ENCODE peak calls at places on chromosomes 12 and 14, in eight cellular contexts. One of them, this sample, is unnamed.
A peak's percentile ranks its signal among the peaks of the same experiment; 100 is the strongest.

GRCh38 chr12:50739611-50740010 is 24.3 kb upstream of the ATF1 start:
- DNase-seq in A549: no peak
- DNase-seq in lower lobe of right lung: no peak
- DNase-seq in ascending aorta: no peak
- DNase-seq in AG04450: no peak
- DNase-seq in sigmoid colon: no peak
- DNase-seq in AG09309: no peak
- DNase-seq in left ventricle myocardium inferior: no peak
- DNase-seq in this sample: no peak

GRCh38 chr12:96906849-96907664 is at the start of gene NEDD1:
- DNase-seq in lower lobe of right lung: peak; percentile 93
- DNase-seq in ascending aorta: peak; percentile 18
- DNase-seq in AG04450: peak; percentile 20
- DNase-seq in A549: peak; percentile 75
- DNase-seq in sigmoid colon: peak; percentile 91
- DNase-seq in left ventricle myocardium inferior: peak; percentile 87
- DNase-seq in AG09309: no peak
- DNase-seq in this sample: peak; percentile 40

GRCh38 chr14:33897382-33897781 is 53.5 kb downstream of the EGLN3 start:
- DNase-seq in AG04450: no peak
- DNase-seq in A549: no peak
- DNase-seq in lower lobe of right lung: no peak
- DNase-seq in AG09309: no peak
- DNase-seq in ascending aorta: no peak
- DNase-seq in sigmoid colon: no peak
- DNase-seq in left ventricle myocardium inferior: no peak
- DNase-seq in this sample: no peak

GRCh38 chr12:85951823-85952222 is 77.7 kb downstream of the NTS start:
- DNase-seq in AG09309: no peak
- DNase-seq in lower lobe of right lung: no peak
- DNase-seq in AG04450: no peak
- DNase-seq in ascending aorta: no peak
- DNase-seq in sigmoid colon: no peak
- DNase-seq in A549: no peak
- DNase-seq in left ventricle myocardium inferior: no peak
- DNase-seq in this sample: no peak

GRCh38 chr14:67704484-67705089 is 2.9 kb downstream of the RDH12 start:
- DNase-seq in lower lobe of right lung: no peak
- DNase-seq in AG09309: no peak
- DNase-seq in sigmoid colon: no peak
- DNase-seq in A549: peak; percentile 74
- DNase-seq in AG04450: no peak
- DNase-seq in left ventricle myocardium inferior: no peak
- DNase-seq in ascending aorta: no peak
- DNase-seq in this sample: peak; percentile 34

GRCh38 chr14:105817971-105818711 is 291.8 kb downstream of the TMEM121 start:
- DNase-seq in A549: no peak
- DNase-seq in AG04450: no peak
- DNase-seq in ascending aorta: no peak
- DNase-seq in lower lobe of right lung: no peak
- DNase-seq in AG09309: no peak
- DNase-seq in left ventricle myocardium inferior: no peak
- DNase-seq in sigmoid colon: no peak
- DNase-seq in this sample: no peak

GRCh38 chr14:56059054-56059453 is 59.2 kb upstream of the PELI2 start:
- DNase-seq in sigmoid colon: no peak
- DNase-seq in AG09309: no peak
- DNase-seq in lower lobe of right lung: no peak
- DNase-seq in A549: no peak
- DNase-seq in AG04450: no peak
- DNase-seq in left ventricle myocardium inferior: no peak
- DNase-seq in ascending aorta: no peak
- DNase-seq in this sample: no peak

GRCh38 chr12:116508145-116509121 is 50.7 kb upstream of the MAP1LC3B2 start:
- DNase-seq in AG09309: no peak
- DNase-seq in left ventricle myocardium inferior: peak; percentile 70
- DNase-seq in AG04450: no peak
- DNase-seq in A549: no peak
- DNase-seq in sigmoid colon: peak; percentile 77
- DNase-seq in lower lobe of right lung: peak; percentile 50
- DNase-seq in ascending aorta: no peak
- DNase-seq in this sample: no peak

GRCh38 chr14:29061702-29062101 is 295.1 kb downstream of the FOXG1 start:
- DNase-seq in ascending aorta: no peak
- DNase-seq in sigmoid colon: no peak
- DNase-seq in left ventricle myocardium inferior: no peak
- DNase-seq in AG04450: no peak
- DNase-seq in A549: no peak
- DNase-seq in lower lobe of right lung: no peak
- DNase-seq in AG09309: no peak
- DNase-seq in this sample: no peak

GRCh38 chr12:113359133-113359938 is 949 bp downstream of the PLBD2 start:
- DNase-seq in sigmoid colon: peak; percentile 80
- DNase-seq in A549: no peak
- DNase-seq in lower lobe of right lung: no peak
- DNase-seq in AG04450: no peak
- DNase-seq in left ventricle myocardium inferior: peak; percentile 70
- DNase-seq in AG09309: no peak
- DNase-seq in ascending aorta: no peak
- DNase-seq in this sample: no peak

GRCh38 chr14:59342516-59343484 is 122.4 kb downstream of the GPR135 start:
- DNase-seq in AG09309: no peak
- DNase-seq in lower lobe of right lung: no peak
- DNase-seq in sigmoid colon: no peak
- DNase-seq in A549: no peak
- DNase-seq in left ventricle myocardium inferior: peak; percentile 45
- DNase-seq in AG04450: no peak
- DNase-seq in ascending aorta: no peak
- DNase-seq in this sample: no peak

GRCh38 chr14:99511421-99512109 is 30.4 kb downstream of the CCNK start:
- DNase-seq in left ventricle myocardium inferior: peak; percentile 51
- DNase-seq in AG09309: no peak
- DNase-seq in lower lobe of right lung: no peak
- DNase-seq in AG04450: no peak
- DNase-seq in sigmoid colon: peak; percentile 78
- DNase-seq in A549: no peak
- DNase-seq in ascending aorta: no peak
- DNase-seq in this sample: no peak

GRCh38 chr12:6635856-6636521 is at the start of gene LPAR5:
- DNase-seq in left ventricle myocardium inferior: no peak
- DNase-seq in lower lobe of right lung: peak; percentile 62
- DNase-seq in sigmoid colon: no peak
- DNase-seq in AG04450: no peak
- DNase-seq in A549: peak; percentile 48
- DNase-seq in ascending aorta: no peak
- DNase-seq in AG09309: no peak
- DNase-seq in this sample: no peak

GRCh38 chr14:94089479-94089878 is 8.4 kb downstream of the IFI27L1 start:
- DNase-seq in AG09309: no peak
- DNase-seq in A549: no peak
- DNase-seq in left ventricle myocardium inferior: no peak
- DNase-seq in AG04450: no peak
- DNase-seq in lower lobe of right lung: no peak
- DNase-seq in sigmoid colon: no peak
- DNase-seq in ascending aorta: no peak
- DNase-seq in this sample: no peak

GRCh38 chr14:75259510-75259855 is 19.1 kb upstream of the FOS start:
- DNase-seq in AG04450: no peak
- DNase-seq in lower lobe of right lung: no peak
- DNase-seq in left ventricle myocardium inferior: no peak
- DNase-seq in sigmoid colon: no peak
- DNase-seq in AG09309: no peak
- DNase-seq in ascending aorta: no peak
- DNase-seq in A549: peak; percentile 42
- DNase-seq in this sample: no peak
- TF ChIP-seq CTCF in AG04450: peak; percentile 37
- TF ChIP-seq CTCF in lower lobe of right lung: no peak
- TF ChIP-seq CTCF in left ventricle myocardium inferior: peak; percentile 42
- TF ChIP-seq CTCF in sigmoid colon: no peak
- TF ChIP-seq CTCF in AG09309: peak; percentile 30
- TF ChIP-seq CTCF in ascending aorta: no peak
- TF ChIP-seq CTCF in A549: no peak
- TF ChIP-seq CTCF in this sample: no peak

GRCh38 chr12:56836317-56836716 is 73.2 kb downstream of the HSD17B6 start:
- DNase-seq in lower lobe of right lung: peak; percentile 50
- DNase-seq in ascending aorta: no peak
- DNase-seq in AG04450: no peak
- DNase-seq in A549: no peak
- DNase-seq in sigmoid colon: peak; percentile 74
- DNase-seq in left ventricle myocardium inferior: peak; percentile 19
- DNase-seq in AG09309: no peak
- DNase-seq in this sample: no peak
- H3K4me3 ChIP-seq in lower lobe of right lung: no peak overlapping the region
- H3K4me3 ChIP-seq in ascending aorta: no peak overlapping the region
- H3K4me3 ChIP-seq in AG04450: no peak overlapping the region
- H3K4me3 ChIP-seq in A549: no peak overlapping the region
- H3K4me3 ChIP-seq in sigmoid colon: no peak overlapping the region
- H3K4me3 ChIP-seq in left ventricle myocardium inferior: no peak overlapping the region
- H3K4me3 ChIP-seq in AG09309: no peak overlapping the region
- H3K4me3 ChIP-seq in this sample: no peak overlapping the region

DNA sequence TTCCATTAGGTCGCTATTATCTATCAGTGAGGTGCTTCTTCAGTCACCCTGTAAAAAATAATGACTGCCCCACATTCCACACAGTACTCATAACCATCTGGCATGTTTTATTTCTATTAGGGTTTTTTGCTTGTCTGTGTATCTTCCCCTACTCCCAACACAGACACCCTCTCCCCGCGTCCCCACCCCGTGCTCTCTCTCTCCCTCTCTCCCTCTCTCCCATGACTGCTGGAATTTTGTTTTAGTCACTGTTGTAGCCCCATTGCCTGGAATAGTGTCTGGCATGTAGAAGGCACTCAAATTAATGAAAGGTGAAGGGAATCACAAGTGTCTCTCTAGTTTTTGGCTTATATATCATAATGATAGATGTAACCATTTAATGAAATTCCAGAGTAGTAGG is 103.1 kb upstream of the MON2 start:
- DNase-seq in ascending aorta: no peak
- DNase-seq in AG09309: no peak
- DNase-seq in lower lobe of right lung: no peak
- DNase-seq in left ventricle myocardium inferior: no peak
- DNase-seq in sigmoid colon: no peak
- DNase-seq in AG04450: no peak
- DNase-seq in A549: no peak
- DNase-seq in this sample: no peak
- TF ChIP-seq CTCF in ascending aorta: no peak
- TF ChIP-seq CTCF in AG09309: no peak
- TF ChIP-seq CTCF in lower lobe of right lung: no peak
- TF ChIP-seq CTCF in left ventricle myocardium inferior: no peak
- TF ChIP-seq CTCF in sigmoid colon: no peak
- TF ChIP-seq CTCF in AG04450: no peak
- TF ChIP-seq CTCF in A549: no peak
- TF ChIP-seq CTCF in this sample: no peak

GRCh38 chr12:47207005-47207717 is 127.4 kb upstream of the AMIGO2 start:
- DNase-seq in lower lobe of right lung: peak; percentile 76
- DNase-seq in left ventricle myocardium inferior: no peak
- DNase-seq in A549: no peak
- DNase-seq in sigmoid colon: no peak
- DNase-seq in AG09309: no peak
- DNase-seq in ascending aorta: no peak
- DNase-seq in AG04450: no peak
- DNase-seq in this sample: no peak
- H3K4me3 ChIP-seq in lower lobe of right lung: no peak overlapping the region
- H3K4me3 ChIP-seq in left ventricle myocardium inferior: no peak overlapping the region
- H3K4me3 ChIP-seq in A549: no peak overlapping the region
- H3K4me3 ChIP-seq in sigmoid colon: no peak overlapping the region
- H3K4me3 ChIP-seq in AG09309: no peak overlapping the region
- H3K4me3 ChIP-seq in ascending aorta: no peak overlapping the region
- H3K4me3 ChIP-seq in AG04450: no peak overlapping the region
- H3K4me3 ChIP-seq in this sample: no peak overlapping the region